ENCODE peak calls at places on chromosome 10, in four cellular contexts. One of them, this sample, is unnamed.
A peak's percentile ranks its signal among the peaks of the same experiment; 100 is the strongest.

GRCh38 chr10:119031496-119032059 is 2.1 kb downstream of the NANOS1 start:
- DNase-seq in GM12892: no peak
- DNase-seq in Calu3: no peak
- DNase-seq in T-helper 17 cell: no peak
- DNase-seq in this sample: no peak

GRCh38 chr10:93435621-93436385 is 46.3 kb downstream of the MYOF start:
- DNase-seq in GM12892: no peak
- DNase-seq in Calu3: no peak
- DNase-seq in T-helper 17 cell: no peak
- DNase-seq in this sample: peak; percentile 57

GRCh38 chr10:110093722-110094121 is 85.9 kb downstream of the ADD3 start:
- DNase-seq in GM12892: no peak
- DNase-seq in Calu3: no peak
- DNase-seq in T-helper 17 cell: no peak
- DNase-seq in this sample: no peak

GRCh38 chr10:26378763-26379361 is 59.3 kb upstream of the APBB1IP start:
- DNase-seq in GM12892: no peak
- DNase-seq in Calu3: no peak
- DNase-seq in T-helper 17 cell: no peak
- DNase-seq in this sample: no peak

GRCh38 chr10:79936625-79937255 is 12.2 kb downstream of the SFTPD start:
- DNase-seq in GM12892: no peak
- DNase-seq in Calu3: no peak
- DNase-seq in T-helper 17 cell: no peak
- DNase-seq in this sample: no peak

GRCh38 chr10:88209231-88209630 is 345.8 kb downstream of the PTEN start:
- DNase-seq in GM12892: no peak
- DNase-seq in Calu3: no peak
- DNase-seq in T-helper 17 cell: no peak
- DNase-seq in this sample: no peak

GRCh38 chr10:14953452-14954000 is 370 bp downstream of the DCLRE1C start:
- DNase-seq in GM12892: peak; percentile 31
- DNase-seq in Calu3: peak; percentile 60
- DNase-seq in T-helper 17 cell: no peak
- DNase-seq in this sample: peak; percentile 31

GRCh38 chr10:75709245-75709644 is 277.8 kb downstream of the LRMDA start:
- DNase-seq in GM12892: no peak
- DNase-seq in Calu3: no peak
- DNase-seq in T-helper 17 cell: no peak
- DNase-seq in this sample: no peak

GRCh38 chr10:129788211-129788610 is 175.9 kb downstream of the EBF3 start:
- DNase-seq in GM12892: no peak
- DNase-seq in Calu3: no peak
- DNase-seq in T-helper 17 cell: no peak
- DNase-seq in this sample: no peak

GRCh38 chr10:94274142-94274787 is 88.5 kb downstream of the NOC3L start:
- DNase-seq in GM12892: no peak
- DNase-seq in Calu3: no peak
- DNase-seq in T-helper 17 cell: no peak
- DNase-seq in this sample: peak; percentile 14

GRCh38 chr10:72088879-72089585 is 681 bp upstream of the SPOCK2 start:
- DNase-seq in GM12892: no peak
- DNase-seq in Calu3: peak; percentile 31
- DNase-seq in T-helper 17 cell: peak; percentile 42
- DNase-seq in this sample: peak; percentile 33

GRCh38 chr10:5640501-5640900 is 25.9 kb downstream of the ASB13 start:
- DNase-seq in GM12892: no peak
- DNase-seq in Calu3: no peak
- DNase-seq in T-helper 17 cell: no peak
- DNase-seq in this sample: no peak

GRCh38 chr10:77919713-77920108 is 6.8 kb downstream of the DLG5 start:
- DNase-seq in GM12892: no peak
- DNase-seq in Calu3: no peak
- DNase-seq in T-helper 17 cell: no peak
- DNase-seq in this sample: peak; percentile 60

GRCh38 chr10:35421553-35422178 is 85.4 kb downstream of the CCNY start:
- DNase-seq in GM12892: no peak
- DNase-seq in Calu3: no peak
- DNase-seq in T-helper 17 cell: no peak
- DNase-seq in this sample: peak; percentile 73

GRCh38 chr10:47299989-47300931 is at the start of gene GDF10:
- DNase-seq in GM12892: no peak
- DNase-seq in Calu3: no peak
- DNase-seq in T-helper 17 cell: no peak
- DNase-seq in this sample: no peak

GRCh38 chr10:113019692-113020424 is 69.8 kb downstream of the TCF7L2 start:
- DNase-seq in GM12892: no peak
- DNase-seq in Calu3: no peak
- DNase-seq in T-helper 17 cell: no peak
- DNase-seq in this sample: no peak

GRCh38 chr10:49593998-49594397 is 16.1 kb upstream of the SLC18A3 start:
- DNase-seq in GM12892: no peak
- DNase-seq in Calu3: no peak
- DNase-seq in T-helper 17 cell: no peak
- DNase-seq in this sample: no peak

GRCh38 chr10:84308481-84309304 is 19.7 kb upstream of the CCSER2 start:
- DNase-seq in GM12892: no peak
- DNase-seq in Calu3: peak; percentile 29
- DNase-seq in T-helper 17 cell: no peak
- DNase-seq in this sample: peak; percentile 48

GRCh38 chr10:96513686-96514551 is at the start of gene TLL2:
- DNase-seq in GM12892: peak; percentile 77
- DNase-seq in Calu3: peak; percentile 89
- DNase-seq in T-helper 17 cell: peak; percentile 29
- DNase-seq in this sample: peak; percentile 73

GRCh38 chr10:72889391-72889831 is 4.1 kb upstream of the OIT3 start:
- DNase-seq in GM12892: no peak
- DNase-seq in Calu3: no peak
- DNase-seq in T-helper 17 cell: no peak
- DNase-seq in this sample: peak; percentile 25

GRCh38 chr10:48215148-48215982 is 59.1 kb downstream of the FRMPD2 start:
- DNase-seq in GM12892: no peak
- DNase-seq in Calu3: peak; percentile 73
- DNase-seq in T-helper 17 cell: no peak
- DNase-seq in this sample: no peak

GRCh38 chr10:114611617-114612016 is 46.5 kb downstream of the ABLIM1 start:
- DNase-seq in GM12892: no peak
- DNase-seq in Calu3: no peak
- DNase-seq in T-helper 17 cell: no peak
- DNase-seq in this sample: no peak

GRCh38 chr10:58435297-58435696 is 50.1 kb downstream of the TFAM start:
- DNase-seq in GM12892: no peak
- DNase-seq in Calu3: peak; percentile 78
- DNase-seq in T-helper 17 cell: no peak
- DNase-seq in this sample: peak; percentile 99

GRCh38 chr10:68251625-68252275 is 19.8 kb upstream of the ATOH7 start:
- DNase-seq in GM12892: no peak
- DNase-seq in Calu3: no peak
- DNase-seq in T-helper 17 cell: no peak
- DNase-seq in this sample: no peak

GRCh38 chr10:99784025-99784730 is 1.7 kb downstream of the ABCC2 start:
- DNase-seq in GM12892: no peak
- DNase-seq in Calu3: no peak
- DNase-seq in T-helper 17 cell: no peak
- DNase-seq in this sample: peak; percentile 72

GRCh38 chr10:123930340-123931001 is 38.9 kb upstream of the CPXM2 start:
- DNase-seq in GM12892: no peak
- DNase-seq in Calu3: no peak
- DNase-seq in T-helper 17 cell: no peak
- DNase-seq in this sample: no peak

GRCh38 chr10:71344916-71345557 is 26.0 kb downstream of the SLC29A3 start:
- DNase-seq in GM12892: no peak
- DNase-seq in Calu3: no peak
- DNase-seq in T-helper 17 cell: no peak
- DNase-seq in this sample: no peak

GRCh38 chr10:28254290-28254985 is 48.4 kb downstream of the MPP7 start:
- DNase-seq in GM12892: no peak
- DNase-seq in Calu3: no peak
- DNase-seq in T-helper 17 cell: no peak
- DNase-seq in this sample: no peak

GRCh38 chr10:106713846-106714245 is 450.7 kb downstream of the SORCS1 start:
- DNase-seq in GM12892: no peak
- DNase-seq in Calu3: no peak
- DNase-seq in T-helper 17 cell: no peak
- DNase-seq in this sample: no peak

GRCh38 chr10:88428442-88428841 is 154.7 kb downstream of the RNLS start:
- DNase-seq in GM12892: no peak
- DNase-seq in Calu3: no peak
- DNase-seq in T-helper 17 cell: no peak
- DNase-seq in this sample: no peak

GRCh38 chr10:122856902-122857301 is 11.2 kb upstream of the CUZD1 start:
- DNase-seq in GM12892: no peak
- DNase-seq in Calu3: no peak
- DNase-seq in T-helper 17 cell: no peak
- DNase-seq in this sample: no peak

GRCh38 chr10:105062881-105063280 is 421.8 kb downstream of the SORCS3 start:
- DNase-seq in GM12892: no peak
- DNase-seq in Calu3: no peak
- DNase-seq in T-helper 17 cell: no peak
- DNase-seq in this sample: no peak

GRCh38 chr10:79375321-79376077 is 28.2 kb downstream of the PPIF start:
- DNase-seq in GM12892: no peak
- DNase-seq in Calu3: no peak
- DNase-seq in T-helper 17 cell: no peak
- DNase-seq in this sample: peak; percentile 57

GRCh38 chr10:14528450-14528849 is 197.7 kb upstream of the FRMD4A start:
- DNase-seq in GM12892: no peak
- DNase-seq in Calu3: no peak
- DNase-seq in T-helper 17 cell: no peak
- DNase-seq in this sample: no peak

GRCh38 chr10:404991-405390 is 269.7 kb downstream of the ZMYND11 start:
- DNase-seq in GM12892: no peak
- DNase-seq in Calu3: no peak
- DNase-seq in T-helper 17 cell: no peak
- DNase-seq in this sample: no peak

GRCh38 chr10:9342865-9343450 is 1288.5 kb downstream of the GATA3 start:
- DNase-seq in GM12892: no peak
- DNase-seq in Calu3: peak; percentile 2
- DNase-seq in T-helper 17 cell: no peak
- DNase-seq in this sample: peak; percentile 7